ENCODE peak calls at places on chromosomes 3 and 15, in seven cellular contexts. H is sigmoid colon, U is K562, L is H1, S is stomach, V is GM12878, K is SK-N-SH. P is an unnamed sample. For H3K4me1, the result is how much of the 10 kb centered on the place peaks cover.

GRCh38 chr3:127999509-128000106 is 52.6 kb upstream of the SEC61A1 start:
- DNase-seq in H (no peak), U (no peak), L (no peak), S (no peak), V (no peak), K (no peak), P (no peak)

GRCh38 chr3:134392336-134392983 is 18.2 kb upstream of the AMOTL2 start:
- DNase-seq in H (no peak), U (no peak), L (no peak), S (no peak), V (no peak), K (no peak), P (no peak)

GRCh38 chr3:138442433-138442832 is 8.0 kb downstream of the ESYT3 start:
- DNase-seq in H (no peak), U (peak), L (no peak), S (no peak), V (no peak), K (no peak), P (no peak)

GRCh38 chr15:91469627-91470567 is 369.8 kb downstream of the SV2B start:
- DNase-seq in H (no peak), U (peak), L (no peak), S (peak), V (no peak), K (peak), P (no peak)

GRCh38 chr3:87410110-87410509 is 133.7 kb upstream of the POU1F1 start:
- DNase-seq in H (no peak), U (no peak), L (no peak), S (no peak), V (no peak), K (no peak), P (no peak)

GRCh38 chr15:90774731-90775521 is 57.8 kb downstream of the BLM start:
- DNase-seq in H (no peak), U (no peak), L (no peak), S (no peak), V (no peak), K (no peak), P (no peak)

GRCh38 chr3:55059027-55059629 is 131.3 kb upstream of the LRTM1 start:
- DNase-seq in H (no peak), U (no peak), L (no peak), S (no peak), V (no peak), K (no peak), P (no peak)

GRCh38 chr3:46209751-46210470 is 1.8 kb upstream of the CCR1 start:
- DNase-seq in H (no peak), U (no peak), L (no peak), S (no peak), V (no peak), K (no peak), P (no peak)

GRCh38 chr3:45440562-45440961 is 52.2 kb downstream of the LARS2 start:
- DNase-seq in H (no peak), U (no peak), L (no peak), S (no peak), V (no peak), K (no peak), P (no peak)

GRCh38 chr3:53026423-53027162 is 19.3 kb downstream of the SFMBT1 start:
- DNase-seq in H (no peak), U (no peak), L (no peak), S (no peak), V (no peak), K (no peak), P (no peak)

GRCh38 chr3:17136251-17136721 is 251.5 kb downstream of the PLCL2 start:
- DNase-seq in H (no peak), U (no peak), L (no peak), S (no peak), V (no peak), K (peak), P (peak)

GRCh38 chr3:184228376-184229137 is 828 bp upstream of the VWA5B2 start:
- DNase-seq in H (no peak), U (no peak), L (no peak), S (no peak), V (no peak), K (peak), P (no peak)

GRCh38 chr3:43873723-43874122 is 183.0 kb downstream of the ABHD5 start:
- DNase-seq in H (no peak), U (no peak), L (no peak), S (no peak), V (no peak), K (no peak), P (no peak)
- H3K4me1 ChIP-seq in H (under half), U (under half), L (under half), S (under half), V (under half), K (under half), P (under half)

GRCh38 chr3:187741403-187742350 is 3.6 kb downstream of the BCL6 start:
- DNase-seq in H (peak), U (peak), L (no peak), S (peak), V (no peak), K (peak), P (peak)
- TF ChIP-seq POLR2AphosphoS5 in H (peak), U (no peak), L (no peak), S (peak), V (no peak), K (no peak), P (peak)

GRCh38 chr3:12932754-12933153 is 91.4 kb upstream of the RPL32 start:
- DNase-seq in H (no peak), U (no peak), L (no peak), S (no peak), V (no peak), K (peak), P (no peak)
- H3K4me1 ChIP-seq in H (under half), U (under half), L (under half), S (half or more), V (under half), K (under half), P (under half)

GRCh38 chr3:193774272-193774915 is 181.4 kb downstream of the OPA1 start:
- DNase-seq in H (no peak), U (no peak), L (no peak), S (no peak), V (no peak), K (no peak), P (no peak)

GRCh38 chr3:193773266-193774183 is 180.5 kb downstream of the OPA1 start:
- DNase-seq in H (no peak), U (no peak), L (no peak), S (no peak), V (no peak), K (no peak), P (no peak)

GRCh38 chr3:193776626-193777025 is 183.6 kb downstream of the OPA1 start:
- DNase-seq in H (no peak), U (no peak), L (no peak), S (no peak), V (no peak), K (no peak), P (no peak)

GRCh38 chr3:193775421-193776077 is 182.5 kb downstream of the OPA1 start:
- DNase-seq in H (peak), U (no peak), L (peak), S (no peak), V (no peak), K (no peak), P (no peak)

DNA sequence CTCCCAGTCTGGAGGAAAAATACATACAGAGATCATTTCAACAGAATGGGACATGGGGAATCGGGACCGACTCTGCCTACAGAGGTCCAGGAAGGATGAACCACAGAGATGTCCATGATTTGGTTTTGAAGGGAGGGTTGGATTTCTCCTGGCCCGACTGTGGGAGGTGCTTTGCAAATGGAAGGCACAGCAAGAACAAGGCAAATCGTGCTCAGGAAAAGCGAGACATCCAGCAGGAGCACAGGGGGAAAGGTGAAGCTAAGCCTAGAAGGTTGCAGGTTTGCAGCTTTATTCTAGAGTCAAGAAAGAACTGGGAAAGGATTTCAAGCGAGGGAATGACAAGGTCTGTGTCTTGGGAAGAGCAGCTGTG is 181.9 kb downstream of the OPA1 start:
- DNase-seq in H (no peak), U (no peak), L (no peak), S (no peak), V (no peak), K (no peak), P (no peak)
- TF ChIP-seq POLR2AphosphoS5 in H (no peak), U (no peak), L (no peak), S (no peak), V (no peak), K (no peak), P (no peak)

DNA sequence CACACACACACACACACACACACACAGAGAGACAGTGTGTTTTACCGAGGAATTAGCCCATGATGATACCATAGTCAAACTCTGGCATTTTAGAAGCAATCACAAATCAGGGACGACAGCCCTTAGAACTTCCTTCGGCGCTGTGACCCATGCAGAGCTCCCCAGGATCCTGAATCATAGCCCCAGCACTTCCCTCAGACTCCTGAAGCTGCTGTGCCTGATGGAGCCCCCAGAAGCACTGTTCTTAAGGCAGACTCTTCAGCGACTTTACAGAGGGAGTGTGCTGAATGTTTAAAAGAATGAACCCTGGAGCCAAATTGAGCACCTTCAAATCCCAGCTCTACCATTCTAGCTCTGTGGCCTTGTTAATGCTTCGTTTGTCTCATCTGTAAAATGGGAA is 89.3 kb upstream of the LIPC start:
- DNase-seq in H (no peak), U (no peak), L (no peak), S (no peak), V (no peak), K (no peak), P (no peak)
- H3K4me1 ChIP-seq in H (under half), U (under half), L (under half), S (under half), V (under half), K (under half), P (under half)

GRCh38 chr15:49315543-49315942 is 107.5 kb upstream of the FGF7 start:
- DNase-seq in H (no peak), U (no peak), L (no peak), S (no peak), V (no peak), K (peak), P (no peak)
- TF ChIP-seq POLR2AphosphoS5 in H (no peak), U (no peak), L (no peak), S (no peak), V (no peak), K (no peak), P (no peak)

GRCh38 chr3:140777631-140778030 is 99.8 kb downstream of the TRIM42 start:
- DNase-seq in H (no peak), U (no peak), L (no peak), S (no peak), V (no peak), K (no peak), P (no peak)
- H3K4me1 ChIP-seq in H (under half), U (under half), L (under half), S (under half), V (under half), K (under half), P (under half)